ENCODE peak calls at places on chromosome X, in four cellular contexts. S is neural progenitor cell, C is fibroblast of lung, A is neuronal stem cell. D is an unnamed sample.

GRCh38 chrX:108000751-108001150 is 18.6 kb upstream of the TEX13B start:
- DNase-seq in S (no peak), C (no peak), A (no peak), D (no peak)

GRCh38 chrX:70087857-70088256 is 25.6 kb downstream of the OTUD6A start:
- DNase-seq in S (no peak), C (no peak), A (no peak), D (no peak)

GRCh38 chrX:119145241-119145653 is 17.6 kb upstream of the KIAA1210 start:
- DNase-seq in S (peak), C (no peak), A (no peak), D (no peak)

GRCh38 chrX:71160475-71160874 is 15.8 kb downstream of the NLGN3 start:
- DNase-seq in S (no peak), C (no peak), A (no peak), D (no peak)

GRCh38 chrX:9538544-9539045 is 73.7 kb downstream of the TBL1X start:
- DNase-seq in S (no peak), C (no peak), A (no peak), D (no peak)

GRCh38 chrX:120309873-120310730 is 1.2 kb downstream of the TMEM255A start:
- DNase-seq in S (peak), C (peak), A (peak), D (no peak)

GRCh38 chrX:87006561-87006960 is 511.0 kb upstream of the KLHL4 start:
- DNase-seq in S (no peak), C (no peak), A (no peak), D (no peak)

GRCh38 chrX:138859421-138859820 is 147.9 kb upstream of the FGF13 start:
- DNase-seq in S (no peak), C (peak), A (no peak), D (no peak)

GRCh38 chrX:3545901-3546300 is 167.5 kb downstream of the PRKX start:
- DNase-seq in S (no peak), C (no peak), A (no peak), D (no peak)

GRCh38 chrX:133042260-133042659 is 54.6 kb downstream of the USP26 start:
- DNase-seq in S (no peak), C (no peak), A (no peak), D (no peak)

GRCh38 chrX:153357877-153358276 is 23.9 kb downstream of the ZNF275 start:
- DNase-seq in S (no peak), C (no peak), A (no peak), D (no peak)

GRCh38 chrX:111244238-111244750 is 26.0 kb downstream of the CAPN6 start:
- DNase-seq in S (peak), C (peak), A (no peak), D (no peak)

GRCh38 chrX:10744011-10744410 is 123.6 kb upstream of the MID1 start:
- DNase-seq in S (peak), C (no peak), A (no peak), D (no peak)

GRCh38 chrX:111353810-111354209 is 58.2 kb downstream of the DCX start:
- DNase-seq in S (no peak), C (peak), A (no peak), D (no peak)

GRCh38 chrX:13090261-13091110 is 46.1 kb upstream of the FAM9C start:
- DNase-seq in S (no peak), C (no peak), A (no peak), D (no peak)

GRCh38 chrX:106898462-106898861 is 4.7 kb downstream of the RIPPLY1 start:
- DNase-seq in S (peak), C (peak), A (peak), D (no peak)

GRCh38 chrX:153934473-153935325 is at the start of gene NAA10:
- DNase-seq in S (peak), C (peak), A (peak), D (peak)

GRCh38 chrX:111337067-111337466 is 66.8 kb upstream of the CAPN6 start:
- DNase-seq in S (no peak), C (no peak), A (no peak), D (no peak)

GRCh38 chrX:48576108-48576507 is 1.8 kb downstream of the RBM3 start:
- DNase-seq in S (no peak), C (no peak), A (no peak), D (no peak)
- H3K4me3 ChIP-seq in S (no peak), C (peak), A (no peak), D (peak)

GRCh38 chrX:37349131-37350033 is at the start of gene PRRG1:
- DNase-seq in S (peak), C (peak), A (peak), D (peak)
- H3K27ac ChIP-seq in S (no peak), C (peak), A (peak), D (peak)

DNA sequence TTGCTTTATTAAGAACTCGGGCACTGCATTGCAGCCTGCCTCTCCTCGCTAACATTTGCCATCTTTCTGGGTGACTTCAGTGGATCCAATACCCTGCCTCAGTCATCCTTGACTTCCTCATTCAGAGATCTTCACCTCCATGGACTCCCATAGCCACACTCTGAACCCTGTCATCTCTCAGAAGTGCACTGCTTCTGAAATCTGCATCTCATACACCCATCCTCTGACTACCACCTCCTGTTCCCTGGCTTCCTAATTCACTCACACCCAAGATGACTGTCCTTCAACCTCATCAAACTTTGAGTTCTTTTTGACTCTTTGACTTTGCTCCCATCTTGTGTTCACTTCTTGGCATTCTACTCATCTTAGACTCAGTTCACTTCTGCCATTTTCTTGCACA is 25.3 kb upstream of the CYBB start:
- DNase-seq in S (no peak), C (no peak), A (no peak), D (no peak)
- H3K4me3 ChIP-seq in S (no peak), C (no peak), A (no peak), D (no peak)

GRCh38 chrX:134202561-134202960 is 34.4 kb upstream of the CCDC160 start:
- DNase-seq in S (no peak), C (no peak), A (no peak), D (no peak)
- H3K27ac ChIP-seq in S (no peak), C (no peak), A (no peak), D (no peak)

D was measured in heart left ventricle.